ENCODE peak calls at places on chromosomes 13 and 19, in seven cellular contexts. D, R, V, L, K, B and T are unnamed samples.

GRCh38 chr13:71169125-71169524 is 697.9 kb downstream of the DACH1 start:
- DNase-seq in R (no peak), B (no peak), D (no peak), V (no peak), L (no peak), K (peak), T (no peak)

GRCh38 chr19:44878119-44878865 is 12.8 kb upstream of the TOMM40 start:
- DNase-seq in R (no peak), V (no peak), B (no peak), L (no peak), K (no peak), D (no peak), T (no peak)

GRCh38 chr13:90281709-90282108 is 1065.8 kb upstream of the MIR17HG start:
- DNase-seq in V (no peak), K (no peak), D (no peak), B (no peak), R (no peak), L (no peak), T (no peak)

GRCh38 chr19:53657330-53657729 is 25.5 kb downstream of the DPRX start:
- DNase-seq in R (no peak), V (no peak), B (no peak), L (no peak), D (no peak), K (no peak), T (no peak)

GRCh38 chr13:102978168-102978567 is 88.0 kb downstream of the SLC10A2 start:
- DNase-seq in R (no peak), D (no peak), B (no peak), V (no peak), K (no peak), L (no peak), T (peak)

GRCh38 chr19:32203161-32203560 is 142.2 kb upstream of the ZNF507 start:
- DNase-seq in K (no peak), V (no peak), R (no peak), D (no peak), L (no peak), B (no peak), T (no peak)

GRCh38 chr13:44051923-44052322 is 172.2 kb downstream of the LACC1 start:
- DNase-seq in V (no peak), L (peak), D (no peak), R (no peak), B (no peak), K (no peak), T (no peak)

GRCh38 chr19:54573330-54573872 is at the start of gene LILRA2:
- DNase-seq in L (no peak), B (no peak), D (no peak), V (no peak), R (no peak), K (no peak), T (no peak)

GRCh38 chr19:45211751-45212381 is 33.3 kb downstream of the BLOC1S3 start:
- DNase-seq in V (peak), D (no peak), L (no peak), B (peak), K (peak), R (peak), T (no peak)

GRCh38 chr19:44644391-44645016 is 794 bp downstream of the PVR start:
- DNase-seq in R (peak), B (no peak), D (peak), K (no peak), V (no peak), L (peak), T (peak)

GRCh38 chr19:17510220-17510993 is 1.0 kb upstream of the PGLS start:
- DNase-seq in R (no peak), V (no peak), D (no peak), K (no peak), B (no peak), L (no peak), T (no peak)

GRCh38 chr13:43265028-43265427 is 241.6 kb downstream of the DNAJC15 start:
- DNase-seq in V (no peak), R (no peak), D (no peak), L (no peak), K (no peak), B (no peak), T (no peak)

GRCh38 chr13:110702089-110702488 is 3.8 kb downstream of the CARS2 start:
- DNase-seq in V (no peak), L (no peak), B (no peak), R (no peak), K (no peak), D (peak), T (no peak)

GRCh38 chr19:48495391-48495790 is 16.2 kb downstream of the LMTK3 start:
- DNase-seq in V (no peak), K (no peak), D (no peak), R (no peak), B (no peak), L (no peak), T (no peak)

GRCh38 chr19:2270572-2271515 is 11.1 kb downstream of the PEAK3 start:
- DNase-seq in V (peak), B (peak), L (peak), R (peak), D (peak), K (peak), T (peak)

GRCh38 chr19:19211499-19212432 is at the start of gene NCAN:
- DNase-seq in K (no peak), D (no peak), V (no peak), R (no peak), B (no peak), L (no peak), T (no peak)

GRCh38 chr13:109869312-109870237 is 83.2 kb upstream of the IRS2 start:
- DNase-seq in D (peak), K (no peak), V (peak), R (peak), L (peak), B (peak), T (no peak)

DNA sequence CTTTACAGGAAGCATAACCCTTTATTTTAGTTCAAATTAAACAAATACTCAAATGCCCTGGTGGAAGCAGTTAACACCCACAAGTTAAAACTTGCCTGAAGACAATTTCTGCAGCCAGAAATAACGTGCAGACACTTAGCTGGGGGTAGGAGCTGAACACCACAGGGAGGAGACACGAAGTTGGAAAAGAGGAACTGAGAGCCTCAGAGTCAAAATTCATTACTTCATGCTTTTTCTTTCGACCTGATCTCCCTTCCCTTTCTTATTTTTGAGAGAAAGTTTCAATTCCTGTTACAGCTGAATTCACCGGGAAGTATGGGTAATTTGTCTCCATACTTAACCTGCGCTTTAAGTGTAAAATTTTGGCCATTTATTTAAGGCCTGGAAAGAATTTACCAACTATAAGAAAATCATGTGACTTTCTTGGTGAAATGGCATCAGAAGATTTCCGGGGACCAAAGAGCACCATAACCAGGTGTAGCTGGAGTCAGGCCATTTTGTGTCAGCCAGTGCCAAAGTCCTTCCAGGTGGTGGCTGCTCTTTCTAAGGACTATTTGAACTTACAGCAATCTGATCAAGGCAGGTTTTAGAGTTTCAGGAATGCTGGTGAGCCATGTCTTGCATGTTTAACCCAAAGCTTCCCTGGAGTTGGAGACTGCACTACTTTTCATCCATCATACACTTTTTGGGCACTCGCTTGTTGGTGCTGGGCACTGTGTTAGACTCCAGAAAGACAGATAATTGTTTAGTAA is 46.5 kb upstream of the RCBTB2 start:
- DNase-seq in R (no peak), L (no peak), K (no peak), B (no peak), D (no peak), V (no peak), T (no peak)
- H3K4me3 ChIP-seq in R (no peak), L (no peak), K (no peak), B (no peak), D (no peak), V (no peak), T (no peak)

DNA sequence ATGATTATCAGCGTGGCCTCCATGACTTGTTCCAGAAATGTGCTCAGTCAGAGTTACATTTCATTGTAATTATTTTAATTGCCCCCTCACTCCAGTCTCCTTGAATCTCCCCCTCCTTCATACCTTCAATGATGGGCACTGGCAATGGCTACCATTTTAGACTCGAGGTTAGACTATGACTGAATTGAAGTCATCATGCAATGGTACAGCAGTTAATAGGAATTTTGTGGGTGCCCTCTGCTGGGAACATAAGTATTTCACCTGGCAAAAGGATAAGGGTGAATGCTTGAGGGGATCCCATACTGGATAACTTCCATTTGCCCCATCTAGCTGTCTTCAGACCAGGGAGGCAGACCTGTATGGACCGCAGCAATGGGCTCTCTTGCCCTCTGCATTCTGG is 32.2 kb upstream of the USP12 start:
- DNase-seq in B (no peak), R (no peak), D (no peak), L (peak), V (no peak), K (no peak), T (peak)
- TF ChIP-seq CTCF in B (peak), R (no peak), D (no peak), L (peak), V (peak), K (peak), T (peak)

DNA sequence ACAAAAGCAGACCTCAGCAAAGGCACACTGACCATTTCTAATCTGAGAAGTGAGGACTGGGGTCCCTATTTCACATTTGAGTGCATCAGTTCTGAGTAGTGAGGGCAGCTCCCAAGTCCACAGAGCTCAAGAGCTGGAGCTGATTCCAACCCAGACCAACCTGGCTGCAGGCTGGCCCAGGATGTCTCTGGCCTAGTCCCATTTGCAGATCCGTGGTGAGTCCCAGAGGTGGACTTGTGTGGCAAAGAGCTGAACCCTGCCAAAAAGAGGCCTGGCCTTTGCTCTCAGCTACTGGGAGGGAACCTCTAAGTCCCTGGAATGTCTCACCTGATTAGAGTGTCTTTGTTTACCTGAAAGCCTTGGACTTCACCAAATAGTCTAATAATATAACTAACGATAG is 14.6 kb downstream of the SIGLEC7 start:
- DNase-seq in K (no peak), R (no peak), V (no peak), D (no peak), B (no peak), L (no peak), T (no peak)
- H3K4me3 ChIP-seq in K (no peak), R (no peak), V (no peak), D (no peak), B (no peak), L (no peak), T (no peak)

GRCh38 chr19:56066152-56067023 is 54.7 kb downstream of the ZNF787 start:
- DNase-seq in K (peak), V (peak), R (peak), B (peak), L (peak), D (peak), T (peak)

GRCh38 chr19:56069642-56070041 is 51.5 kb downstream of the ZNF787 start:
- DNase-seq in V (no peak), L (no peak), D (no peak), K (no peak), R (no peak), B (no peak), T (no peak)

GRCh38 chr19:56076413-56076998 is 44.6 kb downstream of the ZNF787 start:
- DNase-seq in B (no peak), K (peak), R (peak), D (no peak), V (peak), L (peak), T (peak)

DNA sequence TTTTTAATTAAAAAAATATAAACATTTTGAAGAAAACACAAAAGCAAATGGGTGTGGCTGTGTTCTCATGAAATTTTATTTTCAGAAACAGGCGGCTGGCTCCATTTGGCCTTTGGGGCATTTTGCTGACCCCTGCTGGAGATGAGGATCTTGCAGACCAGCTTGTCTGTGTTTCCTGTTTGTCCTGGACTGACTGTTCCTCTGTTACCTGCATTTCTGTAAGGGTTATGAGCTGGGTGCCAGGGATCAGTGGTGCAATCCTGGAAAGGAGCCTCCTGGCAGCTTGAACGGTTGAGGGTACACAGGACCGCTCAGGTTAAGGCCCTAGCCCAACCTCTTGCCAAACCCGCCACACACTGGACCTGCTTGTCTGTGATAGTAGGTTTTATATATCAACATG is 49.9 kb downstream of the ZNF787 start:
- DNase-seq in L (no peak), R (no peak), B (no peak), V (no peak), K (no peak), D (no peak), T (no peak)
- TF ChIP-seq CTCF in L (no peak), R (no peak), B (peak), V (no peak), K (peak), D (no peak), T (peak)

DNA sequence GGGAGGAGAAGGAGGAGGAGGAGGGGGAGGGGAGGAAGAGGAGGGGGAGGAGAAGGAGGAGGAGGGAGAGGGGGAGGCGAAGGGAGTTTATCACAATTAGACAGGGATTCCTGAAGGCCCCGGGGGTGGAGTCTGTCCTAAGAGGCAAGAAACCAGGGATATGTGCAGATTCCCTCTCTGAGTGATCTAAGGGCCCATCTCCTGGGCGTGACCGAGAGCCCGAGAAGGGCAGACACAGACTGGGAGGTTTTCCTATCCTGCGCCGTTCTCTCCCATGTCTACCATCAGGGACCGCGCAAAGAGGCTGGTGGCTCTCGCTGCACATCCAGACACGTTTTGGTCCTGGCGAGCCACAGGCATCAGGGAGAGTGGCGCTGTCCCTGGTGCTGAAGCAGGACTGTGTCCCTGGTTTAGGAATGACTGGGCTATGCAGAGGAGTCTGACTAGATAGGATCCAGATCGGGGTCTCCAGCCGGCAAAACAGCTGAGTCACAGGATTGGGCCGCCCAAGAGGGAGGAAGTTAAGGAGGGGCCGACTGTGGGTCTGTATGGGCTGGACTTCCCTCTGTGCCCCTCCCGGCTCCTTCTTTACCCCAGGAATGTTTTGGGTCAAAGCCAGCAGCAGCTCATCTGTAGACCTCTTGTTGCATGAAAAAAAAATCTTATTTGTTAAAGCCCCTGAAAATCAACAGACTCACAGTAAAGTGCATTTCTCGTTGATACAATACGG is 17.9 kb upstream of the ZNF175 start:
- DNase-seq in D (no peak), B (peak), V (peak), K (peak), R (peak), L (peak), T (peak)
- H3K4me3 ChIP-seq in D (no peak), B (no peak), V (no peak), K (no peak), R (no peak), L (no peak), T (no peak)